ENCODE peak calls at places on chromosomes 4 and X, in six cellular contexts. I is cardiac muscle cell, L is AG04450, F is upper lobe of right lung, U is neural crest cell, Z is nephron progenitor cell. O is an unnamed sample.

GRCh38 chr4:5341151-5341925 is 290.1 kb downstream of the STK32B start:
- DNase-seq in U (no peak), I (no peak), L (no peak), F (no peak), Z (no peak), O (no peak)

GRCh38 chrX:98380556-98380955 is 1496.8 kb downstream of the RPA4 start:
- DNase-seq in I (no peak), L (no peak), U (peak), Z (peak), F (no peak), O (no peak)

GRCh38 chr4:113610542-113610941 is 151.0 kb downstream of the CAMK2D start:
- DNase-seq in F (no peak), I (no peak), L (no peak), Z (no peak), U (no peak), O (no peak)

GRCh38 chr4:53653484-53654053 is 62.3 kb upstream of the LNX1 start:
- DNase-seq in I (peak), Z (no peak), F (no peak), U (no peak), L (no peak), O (no peak)

GRCh38 chr4:22679518-22679897 is 13.2 kb upstream of the GBA3 start:
- DNase-seq in F (no peak), I (peak), L (no peak), Z (no peak), U (no peak), O (no peak)

GRCh38 chr4:153036931-153037330 is 100.8 kb downstream of the FHDC1 start:
- DNase-seq in I (peak), Z (no peak), L (no peak), F (no peak), U (no peak), O (no peak)

GRCh38 chr4:82491251-82491960 is 61.0 kb downstream of the ENOPH1 start:
- DNase-seq in L (no peak), Z (no peak), F (no peak), I (no peak), U (no peak), O (no peak)

GRCh38 chr4:132344924-132345828 is 803.9 kb upstream of the PCDH10 start:
- DNase-seq in Z (no peak), U (no peak), F (no peak), I (no peak), L (no peak), O (no peak)

GRCh38 chrX:44244008-44244407 is 99.5 kb downstream of the EFHC2 start:
- DNase-seq in I (peak), L (no peak), Z (no peak), F (no peak), U (no peak), O (no peak)

GRCh38 chrX:75603833-75604232 is 81.0 kb upstream of the ZDHHC15 start:
- DNase-seq in L (no peak), Z (no peak), I (peak), U (no peak), F (no peak), O (peak)

GRCh38 chr4:165208741-165209388 is 1.5 kb downstream of the KLHL2 start:
- DNase-seq in U (no peak), F (no peak), I (peak), Z (no peak), L (no peak), O (no peak)

GRCh38 chr4:129371901-129372300 is 275.9 kb downstream of the C4orf33 start:
- DNase-seq in Z (no peak), F (no peak), U (no peak), L (no peak), I (no peak), O (no peak)

GRCh38 chr4:55183926-55184599 is 58.7 kb upstream of the KDR start:
- DNase-seq in F (no peak), L (peak), I (peak), Z (no peak), U (no peak), O (no peak)

GRCh38 chrX:39899876-39900787 is 197.6 kb downstream of the BCOR start:
- DNase-seq in L (no peak), I (no peak), U (no peak), Z (no peak), F (no peak), O (no peak)

GRCh38 chrX:109842611-109843010 is 109.6 kb upstream of the ACSL4 start:
- DNase-seq in Z (no peak), L (no peak), F (no peak), I (peak), U (no peak), O (no peak)

GRCh38 chrX:109840585-109840984 is 107.5 kb upstream of the ACSL4 start:
- DNase-seq in I (peak), F (no peak), U (no peak), L (peak), Z (no peak), O (no peak)

GRCh38 chrX:109841257-109841656 is 108.2 kb upstream of the ACSL4 start:
- DNase-seq in L (no peak), F (no peak), Z (no peak), U (no peak), I (no peak), O (no peak)

GRCh38 chrX:109841869-109842579 is 109.0 kb upstream of the ACSL4 start:
- DNase-seq in L (no peak), I (peak), Z (no peak), U (no peak), F (no peak), O (no peak)

DNA sequence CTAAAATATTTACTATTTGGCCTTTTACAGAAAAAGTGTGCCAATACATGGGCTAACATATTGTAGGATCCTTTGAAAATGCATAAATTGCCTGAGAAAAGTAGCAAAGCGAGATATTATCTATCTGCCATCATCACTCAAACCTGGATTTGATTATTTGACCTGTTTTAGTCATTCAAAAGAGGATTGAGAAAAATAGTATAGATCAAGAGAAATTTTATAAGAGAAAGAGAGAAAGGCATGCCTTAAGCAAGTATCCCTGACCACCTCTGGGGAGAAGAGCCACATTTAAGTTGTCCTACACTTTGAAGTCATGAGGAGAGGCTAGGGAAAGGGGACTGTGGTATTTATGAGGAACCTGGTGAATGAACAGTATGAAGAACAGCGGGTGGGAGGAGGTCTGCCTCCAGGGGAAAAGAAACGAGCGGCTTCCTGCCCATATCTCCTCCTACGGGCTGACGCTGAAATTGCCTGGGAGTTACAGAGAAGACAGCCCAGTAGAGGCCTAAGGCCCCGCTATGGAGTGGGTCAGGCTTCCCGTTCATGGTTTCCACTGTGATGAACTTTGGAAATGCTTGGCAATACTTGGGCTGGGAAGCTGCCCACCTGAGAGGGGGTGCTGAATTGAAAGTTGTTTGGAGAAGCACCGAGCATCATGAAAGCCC is 106.8 kb upstream of the ACSL4 start:
- DNase-seq in Z (peak), L (no peak), I (peak), F (peak), U (peak), O (no peak)
- TF ChIP-seq CTCF in Z (peak), L (no peak), I (peak), F (no peak), U (peak), O (no peak)

DNA sequence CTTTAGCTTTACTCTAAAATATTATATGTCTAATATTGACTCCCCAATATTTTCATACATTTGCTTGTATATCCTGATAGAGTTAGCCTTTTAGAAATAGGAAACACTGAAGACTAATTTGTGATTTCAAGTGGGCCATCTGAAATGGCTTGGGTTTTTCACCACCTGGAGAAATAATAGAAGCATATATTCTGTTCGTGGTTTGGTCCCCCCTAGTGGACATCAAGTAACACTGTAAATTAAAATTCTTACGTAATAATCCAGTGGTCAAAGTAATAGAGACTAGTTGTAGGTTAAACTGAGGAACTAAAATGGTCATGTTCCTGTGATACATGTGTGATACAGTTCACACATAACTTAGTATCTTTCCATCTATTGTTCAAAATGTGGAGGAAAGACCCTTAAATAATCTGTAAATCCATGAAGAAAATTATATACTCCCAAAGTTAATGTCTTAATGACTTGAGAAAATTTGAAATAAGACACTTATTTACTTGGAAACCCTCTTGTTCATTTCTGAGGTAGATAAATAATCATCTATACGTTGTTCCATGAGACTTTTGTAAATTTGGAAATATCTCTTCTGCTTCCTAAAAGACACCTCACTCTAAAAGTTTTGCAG is 79.8 kb upstream of the SMARCAD1 start:
- DNase-seq in L (peak), I (peak), Z (no peak), F (no peak), U (no peak), O (peak)
- TF ChIP-seq CTCF in L (peak), I (peak), Z (peak), F (peak), U (peak), O (no peak)

GRCh38 chr4:173507471-173508385 is 22.3 kb downstream of the HAND2 start:
- DNase-seq in Z (peak), I (no peak), L (no peak), U (no peak), F (no peak), O (no peak)

GRCh38 chr4:173506780-173507211 is 23.2 kb downstream of the HAND2 start:
- DNase-seq in F (no peak), Z (peak), U (no peak), L (no peak), I (no peak), O (peak)

GRCh38 chr4:173508386-173509002 is 21.5 kb downstream of the HAND2 start:
- DNase-seq in L (no peak), Z (peak), I (no peak), U (no peak), F (no peak), O (no peak)

GRCh38 chr4:173511787-173512361 is 18.2 kb downstream of the HAND2 start:
- DNase-seq in Z (no peak), U (no peak), L (no peak), I (no peak), F (no peak), O (no peak)

DNA sequence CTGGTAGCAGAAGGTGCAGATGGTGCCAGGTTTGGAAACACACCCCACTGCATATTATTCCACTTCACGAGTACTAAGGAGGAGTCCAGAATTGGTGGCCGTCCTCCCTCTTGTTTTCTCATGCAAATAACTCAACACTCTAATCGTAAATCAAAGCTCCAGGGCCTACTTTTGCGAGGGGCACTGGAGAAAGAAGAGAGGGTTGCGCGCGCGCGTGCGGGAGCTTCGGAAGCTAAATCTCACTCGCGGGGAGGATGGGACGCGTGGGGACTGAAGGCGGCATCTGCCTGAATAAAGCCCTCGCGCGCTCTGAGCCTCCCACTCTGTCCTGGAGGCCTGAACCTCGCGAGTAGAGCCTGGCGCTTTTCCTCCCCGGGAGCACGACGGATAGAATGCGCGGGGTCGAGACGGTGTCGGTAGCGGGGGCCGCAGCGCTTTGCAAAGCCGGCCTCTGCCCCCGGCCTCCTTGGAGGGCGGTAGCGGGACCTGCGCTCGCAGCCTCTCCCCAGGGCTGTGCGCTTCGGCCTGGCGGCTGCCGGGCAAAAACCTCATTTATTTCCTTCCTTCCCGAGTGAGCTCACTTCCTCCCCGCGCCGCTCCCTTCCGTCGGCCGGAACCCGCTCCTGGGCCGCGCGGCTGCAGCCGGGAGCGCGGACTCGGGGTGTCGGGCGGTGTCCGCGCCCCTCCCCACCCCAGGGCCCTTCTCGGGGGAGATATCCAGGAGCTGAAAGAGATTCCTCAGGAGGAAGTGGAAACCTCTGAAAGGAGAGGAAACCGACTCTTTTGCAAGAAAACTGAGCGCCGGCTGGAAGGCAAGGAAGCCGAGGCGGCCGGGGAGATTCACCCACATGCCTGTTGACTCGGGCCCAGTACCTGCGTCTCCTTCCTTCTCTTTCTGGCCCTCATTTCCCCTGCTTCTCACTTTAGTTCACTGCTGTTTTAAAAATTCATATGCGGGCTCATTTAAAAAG is 20.7 kb downstream of the HAND2 start:
- DNase-seq in L (no peak), I (peak), U (peak), F (no peak), Z (peak), O (peak)
- TF ChIP-seq CTCF in L (no peak), I (no peak), U (no peak), F (no peak), Z (no peak), O (no peak)

GRCh38 chr4:156977435-156978160 is 6.0 kb upstream of the PDGFC start:
- DNase-seq in U (no peak), F (no peak), I (peak), Z (no peak), L (peak), O (no peak)

GRCh38 chr4:156981262-156981661 is 9.7 kb upstream of the PDGFC start:
- DNase-seq in I (no peak), U (no peak), Z (no peak), F (no peak), L (no peak), O (no peak)

DNA sequence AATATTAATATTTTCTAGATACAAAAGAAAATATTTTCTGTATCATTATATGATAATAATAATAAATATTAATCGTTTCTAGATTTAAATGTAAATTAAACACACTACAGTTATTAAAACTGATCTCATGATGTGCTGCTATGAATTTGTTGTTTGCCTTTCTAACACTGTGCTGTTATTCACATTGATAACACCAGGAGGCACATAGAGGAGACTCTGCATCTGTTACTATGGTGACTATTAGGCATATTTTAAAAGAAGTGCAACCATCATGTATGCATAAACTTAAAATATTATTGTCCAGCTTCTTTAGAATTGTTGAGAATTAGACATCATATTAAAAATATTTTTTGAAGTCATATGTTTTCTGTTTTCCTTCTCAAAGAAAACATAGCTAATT is 11.8 kb upstream of the PDGFC start:
- DNase-seq in L (no peak), Z (no peak), U (no peak), F (no peak), I (peak), O (no peak)
- TF ChIP-seq CTCF in L (peak), Z (peak), U (peak), F (peak), I (peak), O (no peak)

DNA sequence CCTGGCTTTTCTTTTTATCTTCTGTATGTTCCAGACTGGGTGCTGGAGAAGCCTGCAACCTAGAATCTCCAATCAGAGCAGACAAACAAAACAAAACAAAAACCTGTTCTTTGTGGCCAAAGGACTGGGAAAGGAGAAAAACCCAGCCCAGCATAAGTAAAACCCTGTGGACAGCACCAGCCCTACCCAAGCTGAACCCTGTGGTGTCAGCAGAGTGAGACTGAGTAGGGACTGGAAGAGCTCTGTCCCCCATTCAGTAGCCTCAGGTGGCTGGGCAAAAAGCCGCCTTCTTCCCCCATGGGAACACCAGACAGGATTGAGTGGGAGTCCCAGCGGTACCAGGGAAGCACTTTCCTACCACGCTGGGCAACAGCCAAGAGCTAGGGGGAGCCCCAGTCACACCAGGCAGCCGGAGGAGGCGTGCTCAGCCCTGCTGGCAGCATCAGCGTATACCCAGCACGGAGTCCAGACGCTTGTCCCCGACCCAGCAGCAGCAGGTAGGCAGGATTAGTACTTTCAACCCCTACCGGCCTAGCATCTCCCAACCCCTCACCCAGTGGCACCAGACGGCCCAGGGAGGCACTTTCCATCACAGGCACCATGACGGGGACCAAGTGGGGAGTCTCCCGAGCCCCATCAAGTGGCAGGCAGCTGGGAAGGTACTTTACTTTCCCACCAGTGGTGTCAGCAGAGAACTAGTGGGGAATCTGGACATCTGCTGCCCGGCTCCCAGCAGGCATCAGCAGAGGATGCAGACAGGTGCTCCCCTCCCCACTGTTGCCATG is 8.6 kb upstream of the JADE3 start:
- DNase-seq in F (peak), U (peak), L (peak), I (peak), Z (peak), O (peak)
- TF ChIP-seq CTCF in F (peak), U (peak), L (peak), I (peak), Z (peak), O (no peak)

O was measured in GM20000.